ENCODE peak calls at places on chromosome 4, in four cellular contexts. U is endodermal cell, N is right lobe of liver, I is suprapubic skin. R is an unnamed sample.

GRCh38 chr4:16617416-16617815 is 281.0 kb downstream of the LDB2 start:
- DNase-seq in N (no peak), U (no peak), I (no peak), R (no peak)

GRCh38 chr4:158540125-158540907 is 18.6 kb downstream of the RXFP1 start:
- DNase-seq in U (no peak), I (no peak), N (no peak), R (no peak)

GRCh38 chr4:25098964-25099843 is 61.0 kb downstream of the SEPSECS start:
- DNase-seq in N (peak), U (no peak), I (no peak), R (peak)

GRCh38 chr4:15754323-15754722 is 23.8 kb upstream of the CD38 start:
- DNase-seq in N (no peak), I (no peak), U (no peak), R (no peak)

GRCh38 chr4:37867102-37867501 is 23.8 kb upstream of the TBC1D1 start:
- DNase-seq in N (no peak), I (no peak), U (no peak), R (no peak)

GRCh38 chr4:97073194-97073593 is 1070.1 kb downstream of the STPG2 start:
- DNase-seq in N (no peak), I (no peak), U (no peak), R (no peak)

GRCh38 chr4:30600246-30600645 is 119.9 kb upstream of the PCDH7 start:
- DNase-seq in U (no peak), I (no peak), N (no peak), R (no peak)

GRCh38 chr4:106978046-106978774 is 57.9 kb downstream of the DKK2 start:
- DNase-seq in N (no peak), U (peak), I (no peak), R (no peak)

GRCh38 chr4:105896984-105897760 is 1.9 kb downstream of the NPNT start:
- DNase-seq in U (no peak), I (no peak), N (no peak), R (no peak)

GRCh38 chr4:39621582-39621981 is 17.1 kb downstream of the SMIM14 start:
- DNase-seq in U (peak), I (no peak), N (peak), R (no peak)

GRCh38 chr4:185134176-185134869 is 8.7 kb upstream of the SLC25A4 start:
- DNase-seq in I (no peak), N (no peak), U (no peak), R (no peak)

GRCh38 chr4:10117424-10118354 is 1.1 kb upstream of the WDR1 start:
- DNase-seq in U (peak), N (no peak), I (no peak), R (no peak)

GRCh38 chr4:152536545-152537182 is 772 bp upstream of the FBXW7 start:
- DNase-seq in N (no peak), I (no peak), U (no peak), R (no peak)

GRCh38 chr4:63275491-63275890 is 1133.8 kb downstream of the TECRL start:
- DNase-seq in U (peak), N (no peak), I (no peak), R (no peak)

GRCh38 chr4:54384563-54384962 is 155.5 kb downstream of the PDGFRA start:
- DNase-seq in I (no peak), N (no peak), U (peak), R (no peak)

GRCh38 chr4:177455591-177455990 is 13.4 kb upstream of the AGA start:
- DNase-seq in N (no peak), I (no peak), U (no peak), R (no peak)

GRCh38 chr4:183264614-183265013 is 55.5 kb downstream of the CLDN22 start:
- DNase-seq in I (no peak), N (no peak), U (no peak), R (no peak)

GRCh38 chr4:77734928-77735327 is 84.2 kb downstream of the CNOT6L start:
- DNase-seq in U (peak), I (no peak), N (no peak), R (no peak)

GRCh38 chr4:176123710-176124407 is 58.2 kb downstream of the WDR17 start:
- DNase-seq in N (peak), U (peak), I (no peak), R (no peak)

GRCh38 chr4:74133786-74134499 is 24.0 kb upstream of the MTHFD2L start:
- DNase-seq in U (peak), I (peak), N (peak), R (peak)

GRCh38 chr4:106318511-106318910 is 2.2 kb downstream of the AIMP1 start:
- DNase-seq in I (no peak), N (no peak), U (no peak), R (no peak)

GRCh38 chr4:96103086-96103485 is 263.2 kb downstream of the PDHA2 start:
- DNase-seq in I (no peak), N (no peak), U (no peak), R (no peak)

GRCh38 chr4:183532823-183533222 is 28.0 kb downstream of the ING2 start:
- DNase-seq in I (no peak), N (no peak), U (no peak), R (no peak)

GRCh38 chr4:96525901-96526300 is 686.0 kb downstream of the PDHA2 start:
- DNase-seq in U (no peak), I (no peak), N (no peak), R (no peak)

GRCh38 chr4:163701915-163702314 is 207.4 kb downstream of the TMA16 start:
- DNase-seq in U (no peak), N (no peak), I (no peak), R (no peak)

GRCh38 chr4:156677136-156677535 is 294.5 kb downstream of the PDGFC start:
- DNase-seq in N (no peak), I (no peak), U (peak), R (no peak)

GRCh38 chr4:86032476-86033022 is 327.3 kb downstream of the MAPK10 start:
- DNase-seq in N (no peak), U (no peak), I (no peak), R (peak)

GRCh38 chr4:152114562-152114961 is 353.8 kb upstream of the GATB start:
- DNase-seq in U (no peak), I (no peak), N (no peak), R (no peak)

GRCh38 chr4:42654606-42655005 is 2.3 kb downstream of the ATP8A1 start:
- DNase-seq in I (no peak), N (no peak), U (no peak), R (no peak)

GRCh38 chr4:71541541-71541940 is 202.7 kb downstream of the SLC4A4 start:
- DNase-seq in N (no peak), U (no peak), I (no peak), R (no peak)

GRCh38 chr4:137609693-137610450 is 77.6 kb upstream of the PCDH18 start:
- DNase-seq in I (no peak), U (no peak), N (no peak), R (no peak)

GRCh38 chr4:173370130-173370476 is 651 bp upstream of the SAP30 start:
- DNase-seq in I (peak), U (no peak), N (peak), R (peak)

GRCh38 chr4:24973471-24974251 is 57.1 kb downstream of the LGI2 start:
- DNase-seq in N (peak), I (no peak), U (peak), R (no peak)

DNA sequence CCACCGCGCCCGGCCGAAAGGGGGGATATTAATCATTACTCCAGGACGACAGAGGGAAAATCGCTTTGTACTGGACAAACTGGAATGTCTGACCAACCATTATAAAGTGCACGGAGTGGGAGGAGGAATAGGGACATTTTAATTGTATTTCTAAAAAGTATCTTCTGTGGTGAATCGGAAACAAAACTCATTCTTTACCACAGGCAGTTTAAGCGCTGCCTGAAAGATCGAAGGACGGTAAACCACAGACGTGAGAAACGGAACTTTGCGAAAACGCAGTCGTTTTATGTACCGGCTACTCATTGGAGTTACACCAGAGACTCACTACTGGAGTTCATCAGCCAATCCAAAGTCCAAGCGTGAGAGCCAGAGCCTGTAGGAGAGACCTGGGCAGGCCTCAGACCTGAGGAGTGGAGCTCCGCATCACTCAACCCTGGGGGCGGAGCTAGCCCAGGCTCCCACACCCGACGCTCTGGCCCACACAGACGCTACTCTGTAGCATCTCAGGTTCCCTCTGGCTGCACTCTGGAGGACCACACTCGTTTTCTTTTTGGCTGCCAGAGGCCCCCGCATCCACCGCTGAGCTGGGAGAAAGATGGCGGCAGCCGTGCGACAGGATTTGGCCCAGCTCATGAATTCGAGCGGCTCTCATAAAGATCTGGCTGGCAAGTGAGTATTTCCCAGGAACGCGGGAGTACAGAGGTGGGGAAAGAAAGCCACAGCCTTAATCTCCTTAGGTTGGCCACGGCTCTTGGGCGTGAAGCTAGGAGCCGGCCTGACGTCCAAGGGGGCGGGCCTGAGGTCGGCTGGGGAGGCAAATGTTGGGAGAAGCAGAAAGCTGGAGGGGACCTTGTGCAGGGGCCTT is at the start of gene COPS4:
- DNase-seq in I (peak), N (peak), U (peak), R (peak)
- TF ChIP-seq CTCF in I (peak), N (peak), U (peak), R (no peak)

DNA sequence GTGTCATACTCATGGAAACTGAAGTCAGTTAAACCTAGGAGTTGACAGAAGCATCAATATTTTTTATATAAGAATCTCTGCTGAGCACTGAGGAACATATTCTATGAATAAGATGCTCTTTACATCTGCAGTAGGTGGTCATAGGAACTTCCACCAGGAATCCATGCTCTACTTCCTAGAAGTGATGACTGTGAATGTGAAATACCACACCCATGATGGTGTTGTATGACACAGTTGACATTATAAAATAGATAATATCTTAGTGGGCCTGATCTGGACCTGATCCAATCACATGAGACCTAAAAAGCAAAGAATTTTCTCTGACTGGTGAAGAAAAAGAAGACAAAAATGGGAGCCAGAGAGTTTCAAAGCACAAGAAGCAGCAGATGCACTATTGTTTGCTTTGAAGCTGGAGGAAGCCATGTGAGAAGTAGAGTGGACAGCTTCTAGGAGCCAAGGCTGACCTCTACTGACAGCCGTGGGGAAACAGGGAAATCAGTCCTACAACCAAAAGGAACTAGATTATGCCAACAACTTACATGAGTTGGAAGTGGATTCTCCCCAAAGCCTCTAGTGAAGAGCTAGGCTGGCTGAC is 68.6 kb upstream of the HS3ST1 start:
- DNase-seq in I (no peak), U (no peak), N (no peak), R (no peak)
- H3K27ac ChIP-seq in I (no peak), U (no peak), N (no peak), R (no peak)

GRCh38 chr4:1395941-1396805 is 10.1 kb downstream of the NKX1-1 start:
- DNase-seq in I (no peak), N (peak), U (peak), R (no peak)
- H3K4me3 ChIP-seq in I (no peak), N (no peak), U (no peak), R (no peak)

GRCh38 chr4:154623995-154624394 is 11.5 kb upstream of the FGG start:
- DNase-seq in N (no peak), U (no peak), I (no peak), R (no peak)

GRCh38 chr4:154630307-154630706 is 17.9 kb upstream of the FGG start:
- DNase-seq in I (no peak), N (no peak), U (no peak), R (no peak)

GRCh38 chr4:154622598-154622997 is 10.1 kb upstream of the FGG start:
- DNase-seq in N (no peak), U (no peak), I (no peak), R (no peak)

DNA sequence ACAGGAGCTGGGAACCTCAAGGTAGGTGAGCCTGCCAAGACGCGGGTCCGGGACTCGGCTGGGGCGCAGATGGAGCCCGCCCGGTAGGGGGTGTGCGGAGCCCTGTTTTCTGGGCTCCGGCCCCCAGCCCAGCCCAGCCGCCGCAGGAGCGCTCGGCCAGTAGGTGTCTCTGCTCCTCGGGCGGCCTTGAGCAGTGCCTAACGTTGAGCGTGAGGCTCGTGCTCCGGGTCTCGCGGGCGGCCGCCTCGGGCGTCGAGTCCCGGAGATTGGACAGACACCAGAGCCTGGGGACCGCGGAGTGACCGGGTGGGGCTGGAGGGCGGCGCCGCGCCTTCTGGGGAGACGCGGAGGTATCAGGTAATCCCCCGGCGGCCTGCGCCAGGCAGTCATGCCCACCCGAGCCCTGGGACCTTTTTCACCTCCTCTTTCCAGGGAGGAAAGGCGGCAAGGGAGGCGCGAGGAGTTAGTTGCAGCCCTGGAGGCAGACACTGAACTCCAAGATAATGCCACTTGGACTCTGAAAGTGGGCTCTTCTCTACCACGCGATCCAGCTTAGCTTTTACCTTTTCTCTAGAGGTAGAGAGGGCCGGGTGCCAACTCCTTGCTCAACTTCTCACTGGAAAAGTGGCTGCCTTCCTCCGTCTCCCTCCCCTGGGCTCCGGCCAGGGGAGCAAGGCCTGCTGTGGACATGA is 14.5 kb upstream of the FGG start:
- DNase-seq in N (peak), U (peak), I (no peak), R (no peak)
- TF ChIP-seq CTCF in N (peak), U (peak), I (peak), R (peak)

GRCh38 chr4:40723728-40724127 is 26.0 kb upstream of the NSUN7 start:
- DNase-seq in I (no peak), U (no peak), N (no peak), R (no peak)
- H3K27ac ChIP-seq in I (no peak), U (no peak), N (no peak), R (peak)

DNA sequence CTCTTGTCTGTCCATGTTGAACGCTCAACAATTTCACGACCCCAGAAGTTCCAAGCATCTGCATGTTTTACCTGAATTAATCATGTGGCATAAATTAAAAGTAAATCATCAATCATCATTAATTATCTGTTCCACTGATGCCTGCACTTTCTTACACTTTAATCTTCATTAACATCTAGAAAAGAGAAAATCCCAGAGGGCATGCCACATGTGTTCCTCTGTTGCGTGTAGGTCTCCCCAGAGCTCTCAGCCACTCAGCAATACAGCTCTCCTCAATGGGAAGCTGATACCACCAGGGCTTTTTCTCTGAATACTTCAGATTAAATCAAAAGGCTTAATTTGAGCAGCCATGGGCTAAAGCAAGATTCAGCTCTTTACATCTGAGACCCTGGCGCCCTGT is 722.4 kb upstream of the TENM3 start:
- DNase-seq in N (no peak), I (no peak), U (no peak), R (no peak)
- H3K4me3 ChIP-seq in N (no peak), I (no peak), U (no peak), R (no peak)

R was measured in coronary artery.